ENCODE peak calls at places on chromosomes 6 and 20, in seven cellular contexts. Z, K, M, O, B, D and G are unnamed samples.

GRCh38 chr6:43455034-43455747 is at the start of gene DLK2:
- DNase-seq in Z (peak; percentile 73), K (no peak), M (no peak), O (no peak), B (no peak), D (peak; percentile 86), G (no peak)

GRCh38 chr20:32168184-32168910 is 39.2 kb downstream of the PLAGL2 start:
- DNase-seq in Z (no peak), K (peak; percentile 3), M (no peak), O (no peak), B (peak; percentile 49), D (no peak), G (no peak)

GRCh38 chr6:134537146-134537555 is 219.2 kb upstream of the SGK1 start:
- DNase-seq in Z (no peak), K (peak; percentile 92), M (no peak), O (no peak), B (no peak), D (no peak), G (no peak)

GRCh38 chr20:24245093-24245492 is 224.3 kb upstream of the SYNDIG1 start:
- DNase-seq in Z (no peak), K (no peak), M (no peak), O (no peak), B (no peak), D (no peak), G (no peak)

GRCh38 chr6:140052757-140053729 is 678.6 kb upstream of the CITED2 start:
- DNase-seq in Z (peak; percentile 32), K (no peak), M (no peak), O (no peak), B (no peak), D (no peak), G (no peak)

GRCh38 chr20:62592506-62593177 is 49.7 kb upstream of the SLCO4A1 start:
- DNase-seq in Z (no peak), K (no peak), M (no peak), O (no peak), B (no peak), D (no peak), G (no peak)

GRCh38 chr6:4788953-4789584 is 12.9 kb downstream of the CDYL start:
- DNase-seq in Z (no peak), K (no peak), M (no peak), O (no peak), B (no peak), D (no peak), G (no peak)

GRCh38 chr20:9609892-9610502 is 95.6 kb downstream of the LAMP5 start:
- DNase-seq in Z (peak; percentile 3), K (peak; percentile 59), M (peak; percentile 61), O (peak; percentile 31), B (peak; percentile 65), D (peak; percentile 32), G (no peak)

GRCh38 chr6:159594750-159595117 is 98.3 kb downstream of the SOD2 start:
- DNase-seq in Z (no peak), K (peak; percentile 69), M (no peak), O (no peak), B (peak; percentile 8), D (no peak), G (no peak)

GRCh38 chr20:63661108-63661507 is 3.0 kb downstream of the RTEL1 start:
- DNase-seq in Z (no peak), K (no peak), M (no peak), O (no peak), B (no peak), D (no peak), G (no peak)

GRCh38 chr6:235763-236360 is 56.4 kb upstream of the DUSP22 start:
- DNase-seq in Z (no peak), K (no peak), M (peak; percentile 85), O (no peak), B (peak; percentile 34), D (no peak), G (no peak)

GRCh38 chr20:51022803-51023616 is at the start of gene KCNG1:
- DNase-seq in Z (peak; percentile 82), K (peak; percentile 49), M (no peak), O (peak; percentile 56), B (no peak), D (peak; percentile 97), G (peak; percentile 92)
- TF ChIP-seq JUND in Z (no peak), K (no peak), M (no peak), O (no peak), B (no peak), D (no peak), G (no peak)

GRCh38 chr20:35719717-35720116 is 20.5 kb downstream of the ROMO1 start:
- DNase-seq in Z (no peak), K (no peak), M (no peak), O (no peak), B (no peak), D (no peak), G (no peak)
- TF ChIP-seq JUND in Z (no peak), K (no peak), M (no peak), O (no peak), B (no peak), D (no peak), G (no peak)

GRCh38 chr6:3316818-3317217 is 58.1 kb downstream of the PSMG4 start:
- DNase-seq in Z (no peak), K (no peak), M (no peak), O (no peak), B (no peak), D (no peak), G (no peak)

GRCh38 chr6:3318821-3319540 is 60.2 kb downstream of the PSMG4 start:
- DNase-seq in Z (no peak), K (no peak), M (no peak), O (no peak), B (no peak), D (no peak), G (no peak)

GRCh38 chr6:3316363-3316762 is 57.6 kb downstream of the PSMG4 start:
- DNase-seq in Z (no peak), K (no peak), M (no peak), O (no peak), B (no peak), D (no peak), G (no peak)

GRCh38 chr6:3318226-3318625 is 59.5 kb downstream of the PSMG4 start:
- DNase-seq in Z (no peak), K (no peak), M (no peak), O (no peak), B (no peak), D (no peak), G (no peak)

GRCh38 chr6:3317741-3318211 is 59.0 kb downstream of the PSMG4 start:
- DNase-seq in Z (no peak), K (no peak), M (no peak), O (no peak), B (no peak), D (no peak), G (no peak)
- TF ChIP-seq JUND in Z (no peak), K (no peak), M (no peak), O (no peak), B (no peak), D (no peak), G (no peak)

DNA sequence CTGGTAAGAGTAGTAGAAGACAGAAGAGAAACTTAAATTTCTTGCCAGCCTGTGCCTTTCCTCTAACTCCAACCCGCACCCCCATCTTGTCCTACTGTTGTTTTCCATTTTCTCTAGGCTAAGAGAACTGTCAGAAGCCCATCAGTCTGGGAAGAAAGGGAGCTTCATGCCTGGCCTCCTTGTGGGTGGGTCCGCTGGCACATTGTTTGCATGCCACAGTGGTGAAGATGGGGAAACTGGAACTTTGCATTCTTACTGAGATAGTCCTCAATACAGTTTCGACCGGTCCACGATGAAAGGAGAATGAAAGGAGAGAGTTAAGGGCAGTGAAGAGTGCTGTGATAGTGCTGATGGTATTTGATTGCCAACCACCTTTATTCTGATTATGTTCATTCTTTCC is 103.1 kb downstream of the TCP11 start:
- DNase-seq in Z (no peak), K (no peak), M (no peak), O (no peak), B (no peak), D (no peak), G (no peak)
- TF ChIP-seq JUND in Z (no peak), K (no peak), M (no peak), O (no peak), B (no peak), D (no peak), G (no peak)

GRCh38 chr6:3457710-3458605 is 1.1 kb upstream of the SLC22A23 start:
- DNase-seq in Z (peak; percentile 50), K (peak; percentile 42), M (no peak), O (no peak), B (peak; percentile 37), D (peak; percentile 37), G (peak; percentile 80)
- TF ChIP-seq JUND in Z (no peak), K (no peak), M (no peak), O (no peak), B (no peak), D (no peak), G (no peak)

GRCh38 chr6:148200302-148200701 is 142.3 kb upstream of the SASH1 start:
- DNase-seq in Z (no peak), K (no peak), M (no peak), O (no peak), B (no peak), D (no peak), G (no peak)
- TF ChIP-seq JUND in Z (no peak), K (no peak), M (no peak), O (no peak), B (no peak), D (no peak), G (no peak)